ENCODE peak calls at places on chromosomes 4 and X, in four cellular contexts. One of them, this sample, is unnamed.
A peak's percentile ranks its signal among the peaks of the same experiment; 100 is the strongest.

GRCh38 chr4:26161030-26161824 is 159.6 kb upstream of the RBPJ start:
- DNase-seq in spleen: no peak
- DNase-seq in A549: no peak
- DNase-seq in pancreas: no peak
- DNase-seq in this sample: no peak

GRCh38 chrX:138710866-138711331 is 618 bp downstream of the FGF13 start:
- DNase-seq in A549: no peak
- DNase-seq in spleen: peak; percentile 75
- DNase-seq in pancreas: peak; percentile 60
- DNase-seq in this sample: no peak

GRCh38 chr4:62075082-62075481 is 875.0 kb downstream of the ADGRL3 start:
- DNase-seq in spleen: no peak
- DNase-seq in A549: no peak
- DNase-seq in pancreas: no peak
- DNase-seq in this sample: no peak

GRCh38 chrX:72121381-72121780 is 10.3 kb downstream of the RTL5 start:
- DNase-seq in spleen: peak; percentile 86
- DNase-seq in pancreas: no peak
- DNase-seq in A549: no peak
- DNase-seq in this sample: no peak

GRCh38 chr4:163649557-163650091 is 155.1 kb downstream of the TMA16 start:
- DNase-seq in pancreas: no peak
- DNase-seq in A549: no peak
- DNase-seq in spleen: no peak
- DNase-seq in this sample: no peak

GRCh38 chr4:157185363-157185762 is 35.2 kb upstream of the GRIA2 start:
- DNase-seq in A549: no peak
- DNase-seq in spleen: no peak
- DNase-seq in pancreas: no peak
- DNase-seq in this sample: no peak

GRCh38 chr4:49032440-49033161 is 46.5 kb downstream of the CWH43 start:
- DNase-seq in spleen: no peak
- DNase-seq in pancreas: no peak
- DNase-seq in A549: peak; percentile 6
- DNase-seq in this sample: peak; percentile 46

GRCh38 chrX:129717902-129718301 is 20.9 kb upstream of the XPNPEP2 start:
- DNase-seq in pancreas: no peak
- DNase-seq in spleen: no peak
- DNase-seq in A549: no peak
- DNase-seq in this sample: no peak

GRCh38 chrX:13937370-13938052 is 92.2 kb downstream of the GEMIN8 start:
- DNase-seq in pancreas: no peak
- DNase-seq in A549: no peak
- DNase-seq in spleen: no peak
- DNase-seq in this sample: peak; percentile 0

GRCh38 chr4:152099555-152099954 is 338.7 kb upstream of the GATB start:
- DNase-seq in pancreas: no peak
- DNase-seq in spleen: no peak
- DNase-seq in A549: no peak
- DNase-seq in this sample: no peak

GRCh38 chr4:144985014-144985413 is 113.0 kb downstream of the ANAPC10 start:
- DNase-seq in spleen: no peak
- DNase-seq in pancreas: no peak
- DNase-seq in A549: no peak
- DNase-seq in this sample: no peak

DNA sequence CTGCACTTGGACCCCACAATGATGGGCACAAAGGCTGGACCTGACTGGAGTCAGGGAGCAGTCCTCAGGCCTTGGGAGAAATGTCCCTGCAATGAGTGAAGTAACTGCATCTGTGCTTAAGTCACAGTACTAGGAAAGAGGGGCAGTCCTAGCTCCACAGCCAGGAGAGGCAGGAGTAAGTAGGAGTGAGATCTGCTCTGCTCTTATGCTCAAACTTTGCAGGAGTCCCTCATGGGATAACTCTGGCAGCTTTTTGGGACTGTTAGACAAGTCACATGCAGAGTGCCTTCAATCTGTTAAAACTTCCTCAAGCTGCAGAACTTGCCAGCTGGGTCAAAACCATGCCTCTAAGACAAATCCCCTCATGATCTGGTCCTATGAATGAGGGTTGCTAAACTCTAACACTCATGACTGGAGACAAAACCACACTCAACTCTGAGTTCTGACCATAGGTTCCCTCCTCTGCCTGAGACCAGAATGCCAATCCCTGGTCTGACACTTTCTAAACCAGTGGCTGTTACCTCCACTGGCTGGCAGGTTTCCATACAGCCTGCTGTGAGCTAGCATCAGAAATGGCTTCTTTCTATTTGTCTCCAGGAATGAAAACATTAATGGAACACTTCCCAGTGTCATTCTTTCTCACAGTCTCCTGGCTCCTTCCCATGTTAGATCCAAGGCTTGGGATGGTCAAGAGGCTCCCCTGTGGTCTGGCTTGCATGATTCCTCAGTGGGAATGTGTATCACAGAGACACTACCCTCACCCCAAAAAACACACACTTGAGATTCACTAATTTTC is 819.3 kb downstream of the PCDH7 start:
- DNase-seq in pancreas: no peak
- DNase-seq in A549: no peak
- DNase-seq in spleen: no peak
- DNase-seq in this sample: no peak
- TF ChIP-seq CTCF in pancreas: no peak
- TF ChIP-seq CTCF in A549: no peak
- TF ChIP-seq CTCF in spleen: no peak
- TF ChIP-seq CTCF in this sample: no peak

DNA sequence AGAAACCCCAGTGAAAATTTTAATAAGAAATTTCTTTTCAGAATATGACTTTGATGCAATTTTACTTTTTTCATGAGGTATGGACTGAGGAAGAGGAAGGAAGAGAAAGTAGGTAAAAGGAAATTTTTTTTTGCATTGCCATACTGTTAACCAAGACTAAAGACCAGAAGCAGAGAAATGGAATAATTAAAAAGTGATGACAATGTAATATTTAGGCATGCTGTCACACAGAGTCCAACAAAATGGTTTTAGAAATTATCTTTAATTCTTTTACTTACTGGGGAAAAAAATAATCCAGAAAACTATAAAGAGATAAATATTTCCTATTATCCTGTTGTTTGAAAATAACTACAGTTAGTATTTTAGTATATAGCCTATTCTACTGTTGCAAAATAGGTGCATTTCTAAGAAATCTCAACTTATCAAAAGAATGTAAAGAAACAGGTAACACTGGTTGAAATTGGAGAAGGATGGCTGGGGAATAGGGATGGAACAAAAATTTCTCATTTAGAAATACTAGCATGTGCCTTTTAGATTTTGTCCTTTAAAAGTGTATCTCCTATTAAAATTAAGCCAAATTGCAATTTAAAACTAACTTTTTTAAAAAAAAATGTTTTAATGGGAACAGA is 92.6 kb downstream of the ANXA3 start:
- DNase-seq in pancreas: no peak
- DNase-seq in spleen: no peak
- DNase-seq in A549: no peak
- DNase-seq in this sample: no peak
- H3K27ac ChIP-seq in pancreas: no peak overlapping the region
- H3K27ac ChIP-seq in spleen: no peak overlapping the region
- H3K27ac ChIP-seq in A549: no peak overlapping the region
- H3K27ac ChIP-seq in this sample: no peak overlapping the region

GRCh38 chr4:114156371-114156770 is 176.9 kb upstream of the ARSJ start:
- DNase-seq in spleen: no peak
- DNase-seq in pancreas: no peak
- DNase-seq in A549: no peak
- DNase-seq in this sample: no peak

GRCh38 chr4:114163051-114163450 is 183.6 kb upstream of the ARSJ start:
- DNase-seq in spleen: no peak
- DNase-seq in A549: no peak
- DNase-seq in pancreas: no peak
- DNase-seq in this sample: no peak

GRCh38 chr4:114161809-114162208 is 182.4 kb upstream of the ARSJ start:
- DNase-seq in spleen: no peak
- DNase-seq in A549: no peak
- DNase-seq in pancreas: no peak
- DNase-seq in this sample: no peak
- TF ChIP-seq CTCF in spleen: no peak
- TF ChIP-seq CTCF in A549: no peak
- TF ChIP-seq CTCF in pancreas: no peak
- TF ChIP-seq CTCF in this sample: no peak

DNA sequence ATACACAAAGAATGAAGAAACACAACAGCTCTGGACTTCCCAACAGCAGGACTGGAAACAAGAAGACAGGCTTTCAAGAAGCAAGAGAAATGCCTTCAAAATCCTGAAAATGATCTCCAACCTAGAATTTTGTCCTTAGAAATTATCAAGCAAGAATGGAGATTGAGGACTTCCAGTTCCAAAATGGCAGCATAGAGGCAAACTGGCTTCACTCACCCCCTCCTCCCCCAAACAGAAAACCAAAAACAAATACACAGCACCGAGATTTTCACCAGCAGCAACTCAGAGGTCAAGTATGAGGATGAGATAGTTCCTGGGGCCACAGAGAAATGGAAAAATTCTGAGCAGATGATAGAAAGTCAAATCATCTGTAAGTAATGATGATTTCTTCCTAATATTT is 40.5 kb upstream of the LRBA start:
- DNase-seq in A549: no peak
- DNase-seq in spleen: no peak
- DNase-seq in pancreas: no peak
- DNase-seq in this sample: no peak
- H3K27ac ChIP-seq in A549: no peak overlapping the region
- H3K27ac ChIP-seq in spleen: no peak overlapping the region
- H3K27ac ChIP-seq in pancreas: no peak overlapping the region
- H3K27ac ChIP-seq in this sample: no peak overlapping the region

DNA sequence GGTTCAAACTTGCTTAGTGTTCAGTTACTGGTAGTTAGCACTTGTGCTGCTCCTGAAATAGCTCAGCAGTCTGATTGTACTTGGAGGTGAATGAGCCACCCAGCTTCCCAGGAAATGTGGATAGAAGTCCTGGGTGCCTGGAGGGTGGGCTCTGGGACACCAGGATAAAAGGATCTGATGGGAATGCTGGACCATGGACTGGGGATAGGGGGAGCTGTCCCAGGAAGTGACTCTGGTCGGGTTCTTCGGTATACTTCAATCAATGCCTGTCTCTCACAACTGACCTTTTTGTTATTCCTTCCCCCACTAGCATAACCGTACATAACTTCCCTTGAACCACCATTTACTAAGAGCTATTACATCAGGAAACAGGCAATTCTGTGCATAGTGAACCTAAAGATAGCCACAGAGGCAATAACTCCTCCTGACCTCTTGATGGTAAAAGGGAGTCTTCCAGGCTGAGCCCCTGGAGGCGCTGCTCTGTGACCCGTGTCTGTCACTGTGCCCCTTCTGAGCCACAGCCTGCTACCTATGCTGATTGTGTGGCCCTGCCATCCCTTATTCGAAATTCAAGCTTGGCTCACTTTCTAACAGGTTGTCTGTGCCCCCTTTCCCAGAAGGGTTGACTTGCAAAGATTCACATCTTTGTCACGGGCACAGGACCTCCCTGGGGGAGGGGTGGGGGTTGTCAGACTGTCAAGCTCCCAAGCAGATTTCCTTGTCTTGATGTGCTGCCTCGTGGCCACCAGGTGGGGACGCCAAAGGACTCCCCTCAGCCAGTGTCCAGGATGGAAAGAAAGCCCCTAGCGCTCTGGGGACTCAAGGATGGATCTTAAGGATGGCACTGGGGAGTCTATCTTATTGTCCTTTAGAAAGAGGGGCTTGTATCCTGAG is 24.5 kb upstream of the WDR1 start:
- DNase-seq in A549: no peak
- DNase-seq in spleen: no peak
- DNase-seq in pancreas: no peak
- DNase-seq in this sample: no peak
- TF ChIP-seq CTCF in A549: no peak
- TF ChIP-seq CTCF in spleen: no peak
- TF ChIP-seq CTCF in pancreas: no peak
- TF ChIP-seq CTCF in this sample: no peak

DNA sequence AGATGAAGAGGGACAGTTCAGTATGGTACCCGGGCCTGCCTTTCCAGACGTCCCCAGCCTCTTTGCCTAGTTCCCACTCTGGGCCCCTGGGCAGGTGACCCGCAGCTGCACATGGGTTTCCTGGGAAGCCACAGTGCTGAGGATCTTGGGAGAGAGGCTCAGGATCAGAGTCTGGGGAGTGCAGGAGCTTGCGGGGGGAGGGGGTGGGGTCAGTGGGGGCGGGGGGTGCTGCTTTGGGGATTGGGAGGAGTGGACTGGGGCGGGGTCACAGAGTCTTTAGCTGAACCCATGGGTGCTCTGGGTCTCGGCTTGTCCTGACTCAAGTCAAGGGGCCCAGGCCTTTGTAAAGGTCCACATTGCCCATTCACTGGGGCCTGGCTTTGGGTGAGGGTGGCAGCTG is 63.6 kb downstream of the TBL1X start:
- DNase-seq in pancreas: no peak
- DNase-seq in A549: no peak
- DNase-seq in spleen: no peak
- DNase-seq in this sample: no peak
- H3K27ac ChIP-seq in pancreas: no peak overlapping the region
- H3K27ac ChIP-seq in A549: no peak overlapping the region
- H3K27ac ChIP-seq in spleen: no peak overlapping the region
- H3K27ac ChIP-seq in this sample: no peak overlapping the region

GRCh38 chrX:48539345-48540014 is at the start of gene TBC1D25:
- DNase-seq in pancreas: peak; percentile 98
- DNase-seq in A549: peak; percentile 90
- DNase-seq in spleen: peak; percentile 98
- DNase-seq in this sample: peak; percentile 90
- TF ChIP-seq CTCF in pancreas: no peak
- TF ChIP-seq CTCF in A549: peak; percentile 34
- TF ChIP-seq CTCF in spleen: peak; percentile 14
- TF ChIP-seq CTCF in this sample: peak; percentile 18

GRCh38 chrX:111348363-111348927 is 63.5 kb downstream of the DCX start:
- DNase-seq in A549: no peak
- DNase-seq in pancreas: no peak
- DNase-seq in spleen: no peak
- DNase-seq in this sample: no peak
- H3K27ac ChIP-seq in A549: no peak overlapping the region
- H3K27ac ChIP-seq in pancreas: no peak overlapping the region
- H3K27ac ChIP-seq in spleen: no peak overlapping the region
- H3K27ac ChIP-seq in this sample: no peak overlapping the region

DNA sequence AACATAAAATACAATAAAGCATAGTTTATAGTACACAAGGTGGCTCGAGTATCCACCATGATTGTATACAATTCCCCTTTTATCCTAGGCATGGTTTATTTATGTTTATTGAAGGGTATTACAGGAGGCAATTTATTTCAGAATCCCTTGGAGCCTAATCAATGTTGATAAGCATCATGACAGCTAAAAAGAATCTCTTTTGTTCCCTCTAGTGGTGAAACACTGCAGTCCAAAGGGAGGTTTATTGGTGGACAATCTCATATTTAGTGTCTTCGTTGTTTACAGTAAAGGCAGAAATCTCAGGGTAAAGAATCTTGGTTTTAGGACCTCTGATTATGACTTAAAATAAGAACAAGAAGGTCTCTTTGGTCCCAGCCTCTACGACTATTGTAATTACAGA is 1712.5 kb downstream of the C4orf33 start:
- DNase-seq in pancreas: no peak
- DNase-seq in spleen: no peak
- DNase-seq in A549: no peak
- DNase-seq in this sample: peak; percentile 15
- TF ChIP-seq CTCF in pancreas: peak; percentile 52
- TF ChIP-seq CTCF in spleen: no peak
- TF ChIP-seq CTCF in A549: peak; percentile 24
- TF ChIP-seq CTCF in this sample: peak; percentile 53

This sample was measured in RWPE1.